ENCODE peak calls at places on chromosomes 6 and 20, in four cellular contexts. Q is activated CD4-positive, alpha-beta T cell treated with anti-CD3 and anti-CD28 coated beads for 24 hours; N is fibroblast of the aortic adventitia; P is T47D. F is an unnamed sample.

GRCh38 chr6:71388846-71389543 is 100.4 kb downstream of the OGFRL1 start:
- DNase-seq in Q (no peak), N (peak), P (no peak), F (no peak)

GRCh38 chr6:90068835-90069478 is 174.7 kb downstream of the GJA10 start:
- DNase-seq in Q (no peak), N (no peak), P (no peak), F (no peak)

GRCh38 chr6:38058022-38058421 is 238.5 kb downstream of the ZFAND3 start:
- DNase-seq in Q (peak), N (peak), P (no peak), F (no peak)

GRCh38 chr6:36546958-36547645 is at the start of gene STK38:
- DNase-seq in Q (peak), N (peak), P (peak), F (peak)

GRCh38 chr6:84417261-84417660 is 189.8 kb upstream of the CEP162 start:
- DNase-seq in Q (no peak), N (peak), P (no peak), F (no peak)

GRCh38 chr6:56580271-56580670 is 62.4 kb downstream of the DST start:
- DNase-seq in Q (no peak), N (no peak), P (no peak), F (no peak)

GRCh38 chr20:47790032-47790965 is 5.0 kb upstream of the SULF2 start:
- DNase-seq in Q (no peak), N (peak), P (no peak), F (no peak)

GRCh38 chr6:168596316-168596715 is 155.3 kb downstream of the SMOC2 start:
- DNase-seq in Q (no peak), N (no peak), P (no peak), F (no peak)

GRCh38 chr6:137493218-137494038 is 766 bp downstream of the OLIG3 start:
- DNase-seq in Q (no peak), N (no peak), P (no peak), F (no peak)

GRCh38 chr6:71080793-71081192 is 123.9 kb upstream of the B3GAT2 start:
- DNase-seq in Q (no peak), N (peak), P (no peak), F (no peak)

GRCh38 chr6:106084106-106084963 is 1.8 kb upstream of the PRDM1 start:
- DNase-seq in Q (no peak), N (peak), P (peak), F (no peak)

GRCh38 chr6:49951926-49952325 is 12.0 kb downstream of the DEFB114 start:
- DNase-seq in Q (no peak), N (no peak), P (no peak), F (no peak)

GRCh38 chr20:39885975-39886649 is 802.9 kb downstream of the MAFB start:
- DNase-seq in Q (no peak), N (peak), P (peak), F (no peak)

GRCh38 chr6:153767127-153767526 is 271.9 kb upstream of the OPRM1 start:
- DNase-seq in Q (no peak), N (no peak), P (no peak), F (no peak)

GRCh38 chr6:166565084-166565651 is 21.3 kb downstream of the RAMACL start:
- DNase-seq in Q (no peak), N (no peak), P (no peak), F (no peak)

GRCh38 chr6:166398348-166398747 is 15.6 kb upstream of the MPC1 start:
- DNase-seq in Q (no peak), N (no peak), P (no peak), F (no peak)

GRCh38 chr6:142783499-142783898 is 161.5 kb downstream of the HIVEP2 start:
- DNase-seq in Q (no peak), N (no peak), P (no peak), F (no peak)

GRCh38 chr6:143575440-143575839 is 63.9 kb upstream of the FUCA2 start:
- DNase-seq in Q (peak), N (peak), P (peak), F (peak)

GRCh38 chr6:20572940-20573339 is 38.7 kb downstream of the CDKAL1 start:
- DNase-seq in Q (no peak), N (peak), P (no peak), F (no peak)

GRCh38 chr6:29887819-29888581 is 54.3 kb upstream of the HLA-A start:
- DNase-seq in Q (peak), N (peak), P (peak), F (peak)

GRCh38 chr20:4726710-4727391 is 5.1 kb downstream of the PRND start:
- DNase-seq in Q (peak), N (peak), P (no peak), F (no peak)